ENCODE peak calls at places on chromosomes 12 and 14, in six cellular contexts. One of them, this sample, is unnamed.

GRCh38 chr12:62653304-62653703 is 186.7 kb downstream of the MON2 start:
- DNase-seq in caudate nucleus: no peak
- DNase-seq in cerebellum: no peak
- DNase-seq in effector memory CD8-positive, alpha-beta T cell: no peak
- DNase-seq in NCI-H2171: no peak
- DNase-seq in fibroblast of the conjunctiva: no peak
- DNase-seq in this sample: no peak

GRCh38 chr12:121009744-121010143 is 6.5 kb downstream of the C12orf43 start:
- DNase-seq in caudate nucleus: no peak
- DNase-seq in cerebellum: peak; percentile 14
- DNase-seq in effector memory CD8-positive, alpha-beta T cell: no peak
- DNase-seq in NCI-H2171: peak; percentile 18
- DNase-seq in fibroblast of the conjunctiva: peak; percentile 28
- DNase-seq in this sample: no peak

GRCh38 chr12:92034858-92035401 is 110.7 kb downstream of the BTG1 start:
- DNase-seq in caudate nucleus: no peak
- DNase-seq in cerebellum: peak; percentile 31
- DNase-seq in effector memory CD8-positive, alpha-beta T cell: peak; percentile 35
- DNase-seq in NCI-H2171: peak; percentile 98
- DNase-seq in fibroblast of the conjunctiva: peak; percentile 76
- DNase-seq in this sample: peak; percentile 57

GRCh38 chr12:47590771-47591368 is 115.0 kb downstream of the RPAP3 start:
- DNase-seq in caudate nucleus: no peak
- DNase-seq in cerebellum: no peak
- DNase-seq in effector memory CD8-positive, alpha-beta T cell: no peak
- DNase-seq in NCI-H2171: no peak
- DNase-seq in fibroblast of the conjunctiva: peak; percentile 28
- DNase-seq in this sample: no peak

GRCh38 chr12:52351196-52352059 is 15.9 kb downstream of the KRT85 start:
- DNase-seq in caudate nucleus: peak; percentile 23
- DNase-seq in cerebellum: peak; percentile 55
- DNase-seq in effector memory CD8-positive, alpha-beta T cell: peak; percentile 61
- DNase-seq in NCI-H2171: no peak
- DNase-seq in fibroblast of the conjunctiva: no peak
- DNase-seq in this sample: no peak

GRCh38 chr12:92505373-92506340 is 197.1 kb upstream of the PLEKHG7 start:
- DNase-seq in caudate nucleus: no peak
- DNase-seq in cerebellum: peak; percentile 17
- DNase-seq in effector memory CD8-positive, alpha-beta T cell: peak; percentile 6
- DNase-seq in NCI-H2171: peak; percentile 41
- DNase-seq in fibroblast of the conjunctiva: peak; percentile 59
- DNase-seq in this sample: no peak

GRCh38 chr14:31829256-31829923 is 247.7 kb upstream of the ARHGAP5 start:
- DNase-seq in caudate nucleus: no peak
- DNase-seq in cerebellum: no peak
- DNase-seq in effector memory CD8-positive, alpha-beta T cell: no peak
- DNase-seq in NCI-H2171: no peak
- DNase-seq in fibroblast of the conjunctiva: peak; percentile 62
- DNase-seq in this sample: no peak

GRCh38 chr14:90368946-90369721 is 27.7 kb upstream of the CALM1 start:
- DNase-seq in caudate nucleus: no peak
- DNase-seq in cerebellum: no peak
- DNase-seq in effector memory CD8-positive, alpha-beta T cell: no peak
- DNase-seq in NCI-H2171: no peak
- DNase-seq in fibroblast of the conjunctiva: no peak
- DNase-seq in this sample: no peak

GRCh38 chr12:20044836-20045235 is 323.5 kb upstream of the PDE3A start:
- DNase-seq in caudate nucleus: no peak
- DNase-seq in cerebellum: no peak
- DNase-seq in effector memory CD8-positive, alpha-beta T cell: no peak
- DNase-seq in NCI-H2171: no peak
- DNase-seq in fibroblast of the conjunctiva: peak; percentile 30
- DNase-seq in this sample: no peak

GRCh38 chr12:69933115-69933552 is 108.1 kb downstream of the MYRFL start:
- DNase-seq in caudate nucleus: no peak
- DNase-seq in cerebellum: no peak
- DNase-seq in effector memory CD8-positive, alpha-beta T cell: no peak
- DNase-seq in NCI-H2171: no peak
- DNase-seq in fibroblast of the conjunctiva: no peak
- DNase-seq in this sample: no peak

GRCh38 chr14:51228890-51229289 is 11.2 kb upstream of the TMX1 start:
- DNase-seq in caudate nucleus: no peak
- DNase-seq in cerebellum: no peak
- DNase-seq in effector memory CD8-positive, alpha-beta T cell: no peak
- DNase-seq in NCI-H2171: no peak
- DNase-seq in fibroblast of the conjunctiva: peak; percentile 56
- DNase-seq in this sample: no peak

GRCh38 chr12:109178532-109178931 is 62.1 kb downstream of the ACACB start:
- DNase-seq in caudate nucleus: no peak
- DNase-seq in cerebellum: no peak
- DNase-seq in effector memory CD8-positive, alpha-beta T cell: no peak
- DNase-seq in NCI-H2171: no peak
- DNase-seq in fibroblast of the conjunctiva: no peak
- DNase-seq in this sample: no peak

GRCh38 chr14:90828642-90829487 is 12.6 kb upstream of the TTC7B start:
- DNase-seq in caudate nucleus: no peak
- DNase-seq in cerebellum: no peak
- DNase-seq in effector memory CD8-positive, alpha-beta T cell: no peak
- DNase-seq in NCI-H2171: no peak
- DNase-seq in fibroblast of the conjunctiva: no peak
- DNase-seq in this sample: no peak

GRCh38 chr14:104752735-104753527 is at the start of gene SIVA1:
- DNase-seq in caudate nucleus: peak; percentile 98
- DNase-seq in cerebellum: peak; percentile 100
- DNase-seq in effector memory CD8-positive, alpha-beta T cell: peak; percentile 100
- DNase-seq in NCI-H2171: peak; percentile 100
- DNase-seq in fibroblast of the conjunctiva: peak; percentile 98
- DNase-seq in this sample: peak; percentile 99

GRCh38 chr14:37819155-37820015 is 224.0 kb downstream of the TTC6 start:
- DNase-seq in caudate nucleus: no peak
- DNase-seq in cerebellum: no peak
- DNase-seq in effector memory CD8-positive, alpha-beta T cell: no peak
- DNase-seq in NCI-H2171: no peak
- DNase-seq in fibroblast of the conjunctiva: peak; percentile 31
- DNase-seq in this sample: no peak

GRCh38 chr14:102923920-102924486 is 1.5 kb downstream of the AMN start:
- DNase-seq in caudate nucleus: no peak
- DNase-seq in cerebellum: no peak
- DNase-seq in effector memory CD8-positive, alpha-beta T cell: no peak
- DNase-seq in NCI-H2171: no peak
- DNase-seq in fibroblast of the conjunctiva: no peak
- DNase-seq in this sample: no peak

GRCh38 chr14:70884595-70885342 is 22.5 kb upstream of the PCNX1 start:
- DNase-seq in caudate nucleus: no peak
- DNase-seq in cerebellum: no peak
- DNase-seq in effector memory CD8-positive, alpha-beta T cell: no peak
- DNase-seq in NCI-H2171: no peak
- DNase-seq in fibroblast of the conjunctiva: no peak
- DNase-seq in this sample: no peak

GRCh38 chr12:131264625-131265024 is 310.9 kb downstream of the ADGRD1 start:
- DNase-seq in caudate nucleus: no peak
- DNase-seq in cerebellum: no peak
- DNase-seq in effector memory CD8-positive, alpha-beta T cell: no peak
- DNase-seq in NCI-H2171: no peak
- DNase-seq in fibroblast of the conjunctiva: no peak
- DNase-seq in this sample: no peak